ENCODE peak calls at places on chromosomes 7 and 10, in eight cellular contexts. G is A673, J is choroid plexus epithelial cell, P is astrocyte of the cerebellum, H is fibroblast of lung, A is endodermal cell, Z is ovary, W is PC-3. S is an unnamed sample.

GRCh38 chr7:44072364-44073231 is 7.2 kb upstream of the PGAM2 start:
- DNase-seq in G (peak; percentile 74), J (peak; percentile 91), P (peak; percentile 73), H (peak; percentile 82), A (peak; percentile 92), Z (peak; percentile 89), W (peak; percentile 98), S (peak; percentile 90)

GRCh38 chr7:74404388-74404700 is 49.4 kb upstream of the GTF2IRD1 start:
- DNase-seq in G (no peak), J (no peak), P (no peak), H (no peak), A (no peak), Z (no peak), W (no peak), S (no peak)

GRCh38 chr10:14926722-14927416 is 27.0 kb downstream of the DCLRE1C start:
- DNase-seq in G (no peak), J (no peak), P (no peak), H (no peak), A (no peak), Z (no peak), W (no peak), S (no peak)

GRCh38 chr7:70568674-70569334 is 563.1 kb upstream of the GALNT17 start:
- DNase-seq in G (no peak), J (no peak), P (no peak), H (peak; percentile 31), A (no peak), Z (no peak), W (no peak), S (no peak)

GRCh38 chr10:3395487-3395886 is 222.9 kb upstream of the PITRM1 start:
- DNase-seq in G (no peak), J (no peak), P (no peak), H (no peak), A (no peak), Z (no peak), W (peak; percentile 45), S (no peak)

GRCh38 chr7:54917613-54918406 is 101.0 kb upstream of the EGFR start:
- DNase-seq in G (no peak), J (no peak), P (no peak), H (no peak), A (no peak), Z (no peak), W (no peak), S (no peak)

GRCh38 chr10:133067152-133068090 is 20.3 kb upstream of the ADGRA1 start:
- DNase-seq in G (no peak), J (peak; percentile 28), P (no peak), H (peak; percentile 16), A (no peak), Z (no peak), W (no peak), S (no peak)

GRCh38 chr7:98200364-98200763 is 10.9 kb upstream of the BHLHA15 start:
- DNase-seq in G (no peak), J (no peak), P (no peak), H (no peak), A (no peak), Z (no peak), W (no peak), S (no peak)

GRCh38 chr7:157656195-157656769 is 319.5 kb downstream of the DNAJB6 start:
- DNase-seq in G (no peak), J (no peak), P (no peak), H (no peak), A (peak; percentile 56), Z (no peak), W (no peak), S (no peak)

GRCh38 chr7:87886875-87887274 is 10.6 kb downstream of the DBF4 start:
- DNase-seq in G (peak; percentile 55), J (peak; percentile 70), P (peak; percentile 43), H (peak; percentile 33), A (no peak), Z (no peak), W (peak; percentile 68), S (peak; percentile 67)

GRCh38 chr10:114140036-114140435 is 34.0 kb downstream of the CCDC186 start:
- DNase-seq in G (no peak), J (no peak), P (no peak), H (no peak), A (no peak), Z (no peak), W (no peak), S (no peak)

GRCh38 chr7:134599371-134599770 is 47.3 kb upstream of the BPGM start:
- DNase-seq in G (peak; percentile 55), J (peak; percentile 18), P (no peak), H (no peak), A (no peak), Z (no peak), W (no peak), S (no peak)

GRCh38 chr10:124928084-124928483 is 13.8 kb upstream of the ZRANB1 start:
- DNase-seq in G (no peak), J (no peak), P (no peak), H (no peak), A (no peak), Z (no peak), W (no peak), S (no peak)

GRCh38 chr7:96729795-96730194 is 20.1 kb upstream of the SEM1 start:
- DNase-seq in G (no peak), J (no peak), P (no peak), H (no peak), A (no peak), Z (no peak), W (peak; percentile 78), S (no peak)

DNA sequence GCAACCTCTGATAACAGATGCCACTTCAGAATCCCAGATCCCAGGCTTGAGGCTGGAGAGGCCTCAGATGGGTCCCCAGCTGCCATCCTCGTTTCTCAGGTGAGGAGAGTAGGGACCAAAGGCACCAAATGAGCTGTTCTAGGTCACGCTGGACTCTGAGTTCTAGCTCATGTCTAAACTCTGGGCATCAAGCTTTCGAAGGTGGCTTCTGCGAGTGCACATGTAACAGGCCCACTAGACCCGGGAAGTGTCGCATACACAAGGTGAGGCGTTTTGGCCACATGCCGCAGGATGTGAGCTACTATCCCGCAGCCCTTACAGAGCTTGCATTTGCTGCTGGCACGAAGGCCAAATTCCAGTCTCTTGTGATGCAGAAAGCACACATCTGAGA is 355.1 kb upstream of the SHH start:
- DNase-seq in G (no peak), J (no peak), P (no peak), H (no peak), A (peak; percentile 48), Z (no peak), W (no peak), S (no peak)
- TF ChIP-seq CTCF in G (no peak), J (no peak), P (no peak), H (no peak), A (no peak), Z (no peak), W (no peak), S (no peak)

DNA sequence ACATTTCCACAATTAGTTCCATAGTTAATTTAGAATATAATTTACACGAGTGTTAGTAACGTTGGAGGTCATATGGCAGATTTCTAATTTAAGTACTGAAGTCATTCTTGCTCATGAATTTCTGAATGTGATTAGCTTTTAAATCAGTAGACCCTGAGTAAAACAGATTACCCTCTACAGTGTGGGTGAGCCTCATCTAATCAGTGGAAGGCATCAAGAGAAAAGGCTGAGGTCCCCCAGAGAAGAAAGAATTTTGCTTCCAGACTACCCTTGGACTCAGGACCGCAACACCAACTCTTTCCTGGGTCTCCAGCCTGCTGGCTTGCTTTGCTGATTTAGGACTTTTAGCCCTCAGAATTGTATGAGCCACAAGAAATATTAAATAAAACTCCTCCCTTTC is 33.2 kb downstream of the IFT22 start:
- DNase-seq in G (no peak), J (no peak), P (no peak), H (no peak), A (no peak), Z (no peak), W (no peak), S (no peak)
- H3K4me3 ChIP-seq in G (no peak overlapping the region), J (no peak overlapping the region), P (no peak overlapping the region), H (no peak overlapping the region), A (no peak overlapping the region), Z (no peak overlapping the region), W (no peak overlapping the region), S (no peak overlapping the region)

DNA sequence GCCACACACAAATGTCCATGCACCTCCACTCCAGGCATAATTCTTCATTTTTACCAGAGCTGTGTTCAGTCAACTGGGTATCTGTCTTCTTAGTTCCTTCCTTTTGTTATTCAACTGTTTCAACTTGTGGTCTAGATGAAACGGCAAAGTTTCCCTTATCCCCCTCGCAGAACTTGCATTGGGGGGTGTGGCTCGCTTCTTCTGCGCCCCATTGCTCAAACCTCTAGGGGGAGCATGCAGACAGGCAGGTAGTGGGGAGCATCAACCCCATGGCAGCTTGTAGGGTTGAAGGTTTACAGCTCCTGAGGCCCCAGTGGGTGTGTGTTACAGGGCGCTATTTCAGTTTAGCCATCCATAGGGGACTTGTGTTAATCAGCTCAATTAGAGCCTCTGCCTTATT is 38.3 kb upstream of the COBL start:
- DNase-seq in G (no peak), J (no peak), P (no peak), H (no peak), A (peak; percentile 50), Z (no peak), W (no peak), S (no peak)
- TF ChIP-seq CTCF in G (no peak), J (no peak), P (no peak), H (no peak), A (peak; percentile 40), Z (no peak), W (no peak), S (no peak)

GRCh38 chr10:92809845-92810244 is 38.5 kb upstream of the EXOC6 start:
- DNase-seq in G (no peak), J (no peak), P (no peak), H (no peak), A (no peak), Z (no peak), W (no peak), S (no peak)
- H3K4me3 ChIP-seq in G (no peak overlapping the region), J (no peak overlapping the region), P (no peak overlapping the region), H (no peak overlapping the region), A (no peak overlapping the region), Z (no peak overlapping the region), W (no peak overlapping the region), S (no peak overlapping the region)

GRCh38 chr7:143329471-143330170 is 13.7 kb downstream of the CLCN1 start:
- DNase-seq in G (no peak), J (no peak), P (no peak), H (no peak), A (no peak), Z (no peak), W (no peak), S (no peak)
- TF ChIP-seq CTCF in G (peak; percentile 25), J (no peak), P (no peak), H (no peak), A (peak; percentile 45), Z (no peak), W (peak; percentile 16), S (no peak)

GRCh38 chr10:82020999-82021398 is 146.0 kb downstream of the NRG3 start:
- DNase-seq in G (no peak), J (no peak), P (no peak), H (no peak), A (no peak), Z (no peak), W (no peak), S (no peak)
- H3K4me3 ChIP-seq in G (no peak overlapping the region), J (no peak overlapping the region), P (no peak overlapping the region), H (no peak overlapping the region), A (no peak overlapping the region), Z (no peak overlapping the region), W (no peak overlapping the region), S (no peak overlapping the region)

GRCh38 chr7:5270788-5271187 is 12.0 kb upstream of the SLC29A4 start:
- DNase-seq in G (no peak), J (no peak), P (no peak), H (no peak), A (no peak), Z (no peak), W (no peak), S (no peak)

GRCh38 chr7:5266148-5267028 is 16.4 kb upstream of the SLC29A4 start:
- DNase-seq in G (peak; percentile 28), J (no peak), P (no peak), H (no peak), A (no peak), Z (no peak), W (no peak), S (no peak)
- TF ChIP-seq CTCF in G (no peak), J (no peak), P (no peak), H (no peak), A (no peak), Z (no peak), W (no peak), S (no peak)